ENCODE peak calls at places on chromosomes 5 and 9, in eight cellular contexts. U, V, Y, G, I, R, S and L are unnamed samples.

GRCh38 chr9:26210338-26210851 is 532.2 kb upstream of the TUSC1 start:
- DNase-seq in U (no peak), V (peak; percentile 4), Y (no peak), G (no peak), I (no peak), R (no peak), S (no peak), L (no peak)

GRCh38 chr9:132288956-132289355 is 65.8 kb downstream of the SETX start:
- DNase-seq in U (no peak), V (no peak), Y (no peak), G (no peak), I (no peak), R (no peak), S (no peak), L (no peak)

GRCh38 chr5:143182901-143183820 is 220.3 kb downstream of the NR3C1 start:
- DNase-seq in U (no peak), V (no peak), Y (no peak), G (peak; percentile 10), I (no peak), R (peak; percentile 7), S (peak; percentile 16), L (peak; percentile 77)

GRCh38 chr5:15577831-15578230 is 77.9 kb downstream of the FBXL7 start:
- DNase-seq in U (no peak), V (no peak), Y (no peak), G (no peak), I (no peak), R (peak; percentile 8), S (no peak), L (no peak)

GRCh38 chr5:96668725-96669124 is 6.5 kb downstream of the CAST start:
- DNase-seq in U (no peak), V (no peak), Y (no peak), G (no peak), I (no peak), R (no peak), S (no peak), L (no peak)

GRCh38 chr9:93674580-93675335 is 98.4 kb downstream of the PHF2 start:
- DNase-seq in U (peak; percentile 17), V (no peak), Y (no peak), G (no peak), I (no peak), R (no peak), S (no peak), L (no peak)

GRCh38 chr5:102554728-102555127 is 55.9 kb upstream of the SLCO6A1 start:
- DNase-seq in U (no peak), V (no peak), Y (no peak), G (no peak), I (no peak), R (peak; percentile 68), S (no peak), L (no peak)

GRCh38 chr9:127847155-127847463 is 7.3 kb downstream of the ENG start:
- DNase-seq in U (no peak), V (no peak), Y (no peak), G (no peak), I (no peak), R (peak; percentile 38), S (no peak), L (no peak)

GRCh38 chr5:4295663-4296339 is 700.2 kb downstream of the IRX1 start:
- DNase-seq in U (peak; percentile 63), V (peak; percentile 64), Y (no peak), G (no peak), I (no peak), R (no peak), S (no peak), L (peak; percentile 62)

GRCh38 chr5:57718155-57718554 is 235.5 kb upstream of the ACTBL2 start:
- DNase-seq in U (no peak), V (no peak), Y (no peak), G (no peak), I (no peak), R (no peak), S (no peak), L (peak; percentile 40)

GRCh38 chr9:132168347-132168746 is 6.5 kb downstream of the NTNG2 start:
- DNase-seq in U (no peak), V (no peak), Y (no peak), G (no peak), I (no peak), R (peak; percentile 9), S (no peak), L (peak; percentile 77)